ENCODE peak calls at places on chromosomes 12 and 14, in nine cellular contexts. Y, M, H, J, F, Z, K, V and P are unnamed samples.

GRCh38 chr14:22563987-22564386 is 25.0 kb downstream of the DAD1 start:
- DNase-seq in F (no peak), Z (no peak), V (no peak), Y (no peak), M (no peak), K (no peak), J (no peak), H (no peak), P (no peak)

GRCh38 chr12:26678697-26679660 is 154.0 kb downstream of the ITPR2 start:
- DNase-seq in H (no peak), K (no peak), F (no peak), V (no peak), M (no peak), Y (no peak), J (no peak), Z (no peak), P (no peak)

GRCh38 chr12:3805058-3805457 is 52.1 kb upstream of the CRACR2A start:
- DNase-seq in F (no peak), H (no peak), V (no peak), K (no peak), Y (no peak), M (no peak), Z (no peak), J (no peak), P (no peak)

GRCh38 chr14:59293934-59294661 is 105.6 kb downstream of the DAAM1 start:
- DNase-seq in Z (peak), F (no peak), K (no peak), M (no peak), J (no peak), Y (no peak), V (no peak), H (no peak), P (no peak)

GRCh38 chr12:11143352-11143751 is 8.9 kb upstream of the TAS2R30 start:
- DNase-seq in K (no peak), J (no peak), V (no peak), F (no peak), Y (no peak), M (no peak), Z (no peak), H (no peak), P (no peak)

GRCh38 chr14:58106446-58106845 is 45.6 kb downstream of the ARMH4 start:
- DNase-seq in Y (no peak), V (no peak), J (no peak), M (no peak), K (no peak), Z (no peak), F (no peak), H (no peak), P (no peak)

GRCh38 chr14:105748204-105748578 is 221.8 kb downstream of the TMEM121 start:
- DNase-seq in K (no peak), Z (no peak), H (no peak), V (no peak), F (peak), Y (no peak), M (no peak), J (no peak), P (no peak)

GRCh38 chr12:23361971-23362370 is 587.5 kb downstream of the SOX5 start:
- DNase-seq in Z (no peak), F (no peak), K (no peak), H (no peak), M (no peak), V (no peak), J (no peak), Y (no peak), P (no peak)

GRCh38 chr12:132275110-132275531 is 54.3 kb downstream of the GALNT9 start:
- DNase-seq in F (peak), J (no peak), K (no peak), V (no peak), H (peak), M (peak), Y (peak), Z (no peak), P (no peak)

GRCh38 chr14:65791551-65791981 is 379.0 kb downstream of the FUT8 start:
- DNase-seq in M (peak), K (no peak), V (no peak), J (peak), Z (no peak), F (no peak), H (no peak), Y (no peak), P (peak)

GRCh38 chr12:4910502-4911315 is 1.0 kb downstream of the KCNA1 start:
- DNase-seq in V (no peak), Y (no peak), K (no peak), H (no peak), J (no peak), Z (no peak), F (no peak), M (no peak), P (no peak)

GRCh38 chr14:35403085-35403396 is 1.5 kb downstream of the NFKBIA start:
- DNase-seq in K (no peak), M (peak), Z (no peak), F (peak), V (no peak), H (no peak), J (peak), Y (no peak), P (peak)

GRCh38 chr14:44847910-44848309 is 113.8 kb downstream of the KLHL28 start:
- DNase-seq in V (no peak), Y (no peak), H (no peak), Z (no peak), K (no peak), F (no peak), M (peak), J (peak), P (peak)

GRCh38 chr12:91289881-91290280 is 107.3 kb upstream of the DCN start:
- DNase-seq in J (no peak), H (no peak), F (no peak), V (no peak), Y (no peak), K (no peak), M (no peak), Z (no peak), P (no peak)

GRCh38 chr12:25728196-25728595 is 175.1 kb upstream of the LMNTD1 start:
- DNase-seq in F (no peak), J (no peak), V (no peak), Y (no peak), K (no peak), Z (no peak), M (no peak), H (no peak), P (no peak)

GRCh38 chr12:59808317-59808910 is 212.6 kb downstream of the SLC16A7 start:
- DNase-seq in Z (no peak), H (peak), F (peak), K (no peak), Y (no peak), J (peak), M (peak), V (no peak), P (peak)

GRCh38 chr12:92408072-92408900 is 262.6 kb upstream of the BTG1 start:
- DNase-seq in V (no peak), K (no peak), M (peak), Y (peak), H (peak), Z (no peak), F (peak), J (no peak), P (peak)

GRCh38 chr14:105204206-105204930 is 23.3 kb upstream of the NUDT14 start:
- DNase-seq in J (no peak), Y (peak), F (peak), V (no peak), K (no peak), M (no peak), H (no peak), Z (no peak), P (peak)

GRCh38 chr14:72916174-72916573 is 10.1 kb upstream of the DCAF4 start:
- DNase-seq in K (no peak), M (no peak), H (no peak), Z (no peak), F (peak), V (no peak), J (peak), Y (no peak), P (peak)

GRCh38 chr12:112468041-112468440 is 49.3 kb downstream of the PTPN11 start:
- DNase-seq in Z (no peak), K (no peak), H (no peak), Y (no peak), V (no peak), M (no peak), J (no peak), F (no peak), P (no peak)

GRCh38 chr12:8922544-8922943 is 8.2 kb downstream of the PHC1 start:
- DNase-seq in J (no peak), K (no peak), Y (no peak), M (no peak), V (no peak), H (no peak), F (no peak), Z (no peak), P (no peak)

GRCh38 chr14:77647853-77648252 is 31.4 kb upstream of the SPTLC2 start:
- DNase-seq in Y (peak), H (no peak), Z (no peak), F (no peak), K (no peak), J (no peak), V (no peak), M (no peak), P (no peak)

GRCh38 chr12:77324763-77325468 is 259.5 kb upstream of the E2F7 start:
- DNase-seq in K (peak), Y (peak), M (peak), H (peak), F (peak), J (peak), V (no peak), Z (peak), P (peak)

GRCh38 chr12:28958553-28959195 is 190.4 kb upstream of the FAR2 start:
- DNase-seq in V (no peak), J (peak), K (no peak), Y (no peak), M (peak), F (peak), H (no peak), Z (no peak), P (peak)

GRCh38 chr14:73748858-73749357 is 34.7 kb upstream of the PNMA1 start:
- DNase-seq in H (no peak), K (no peak), Y (no peak), Z (no peak), V (no peak), F (no peak), M (no peak), J (no peak), P (no peak)

GRCh38 chr12:66014818-66015217 is 115.7 kb downstream of the LLPH start:
- DNase-seq in K (no peak), J (peak), Y (no peak), F (peak), M (peak), Z (no peak), V (no peak), H (no peak), P (peak)

GRCh38 chr14:45066667-45067066 is 17.2 kb upstream of the PRPF39 start:
- DNase-seq in Z (no peak), F (no peak), V (no peak), M (no peak), K (no peak), J (no peak), H (no peak), Y (no peak), P (no peak)

GRCh38 chr14:106390947-106391346 is 864.6 kb downstream of the TMEM121 start:
- DNase-seq in Y (no peak), Z (no peak), J (no peak), F (no peak), K (no peak), V (no peak), H (no peak), M (no peak), P (no peak)

GRCh38 chr12:130070017-130070653 is 92.1 kb upstream of the FZD10 start:
- DNase-seq in V (no peak), Z (peak), K (no peak), J (no peak), M (no peak), Y (no peak), F (no peak), H (no peak), P (no peak)

GRCh38 chr14:103104654-103105511 is 10.4 kb downstream of the EXOC3L4 start:
- DNase-seq in K (no peak), V (peak), Y (peak), M (peak), F (peak), H (no peak), J (peak), Z (no peak), P (no peak)

GRCh38 chr12:30965613-30965985 is 39.1 kb downstream of the TSPAN11 start:
- DNase-seq in Y (no peak), H (peak), V (no peak), F (peak), J (no peak), Z (no peak), M (peak), K (no peak), P (no peak)
- TF ChIP-seq CTCF in Y (no peak), H (no peak), V (no peak), F (peak), J (peak), Z (no peak), M (peak), K (no peak), P (peak)

GRCh38 chr14:50308363-50308762 is 3.7 kb downstream of the L2HGDH start:
- DNase-seq in Z (no peak), K (no peak), H (no peak), F (no peak), J (peak), V (no peak), M (no peak), Y (no peak), P (peak)

GRCh38 chr14:50311337-50311973 is 574 bp downstream of the L2HGDH start:
- DNase-seq in F (no peak), K (no peak), H (peak), J (no peak), M (no peak), V (no peak), Y (peak), Z (no peak), P (no peak)

GRCh38 chr14:50310445-50310844 is 1.6 kb downstream of the L2HGDH start:
- DNase-seq in M (no peak), K (no peak), F (no peak), Z (no peak), J (no peak), V (no peak), Y (no peak), H (no peak), P (no peak)

GRCh38 chr14:50312734-50313054 is 570 bp downstream of the DMAC2L start:
- DNase-seq in F (no peak), J (no peak), V (no peak), Y (no peak), M (no peak), K (no peak), Z (no peak), H (no peak), P (peak)

DNA sequence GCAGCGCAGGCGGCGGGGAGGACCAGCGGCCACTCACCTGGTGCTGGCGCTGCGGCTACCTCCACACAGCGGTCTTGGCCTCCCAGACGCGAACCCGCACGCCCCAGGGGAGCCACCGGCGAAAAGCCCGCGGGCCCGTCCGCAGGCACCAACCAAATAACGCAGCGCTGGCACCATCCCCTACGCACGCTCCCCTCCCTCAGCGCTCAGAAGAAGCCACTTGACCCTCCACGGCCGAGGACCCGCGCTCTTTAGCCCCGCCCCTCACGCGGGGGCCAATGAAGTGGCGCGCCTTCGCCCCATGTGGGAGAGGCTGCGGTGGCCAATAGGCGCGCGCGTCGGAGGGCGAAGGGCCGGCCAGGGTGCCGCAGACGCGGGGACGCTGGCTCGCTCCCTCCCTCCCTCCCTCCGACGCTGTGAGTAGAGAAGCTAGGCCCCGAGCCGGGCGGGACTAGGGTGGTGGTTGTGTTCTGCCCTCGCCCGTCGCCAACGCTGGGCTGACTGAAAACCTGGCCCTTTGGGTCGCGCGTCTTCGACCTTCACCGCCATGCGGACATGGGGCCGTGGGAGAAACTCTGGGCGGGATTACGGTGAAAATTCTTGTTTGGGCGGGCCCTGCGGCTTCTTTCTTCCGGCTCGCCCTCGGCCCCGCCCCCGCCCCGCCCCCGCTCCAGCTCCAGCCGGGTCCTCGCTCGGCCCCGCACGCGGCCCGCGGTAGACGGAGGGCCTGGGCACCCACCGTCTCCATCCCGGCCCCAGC is at the start of the genes DMAC2L and L2HGDH:
- DNase-seq in Y (peak), Z (peak), V (peak), J (peak), M (peak), H (peak), K (peak), F (peak), P (peak)
- TF ChIP-seq CTCF in Y (no peak), Z (no peak), V (no peak), J (no peak), M (no peak), H (no peak), K (no peak), F (no peak), P (no peak)

GRCh38 chr12:114848661-114849060 is 164.7 kb upstream of the TBX3 start:
- DNase-seq in M (peak), J (peak), Y (no peak), Z (no peak), F (peak), H (no peak), K (no peak), V (no peak), P (no peak)

GRCh38 chr12:114851981-114852380 is 168.0 kb upstream of the TBX3 start:
- DNase-seq in F (no peak), Y (no peak), V (no peak), H (no peak), J (no peak), K (no peak), M (no peak), Z (no peak), P (no peak)

GRCh38 chr12:114855678-114856077 is 171.7 kb upstream of the TBX3 start:
- DNase-seq in J (no peak), K (no peak), H (no peak), V (no peak), F (no peak), Y (no peak), Z (no peak), M (no peak), P (no peak)

GRCh38 chr12:114850853-114851252 is 166.9 kb upstream of the TBX3 start:
- DNase-seq in H (no peak), K (no peak), M (no peak), Z (no peak), Y (no peak), V (no peak), J (no peak), F (no peak), P (no peak)

GRCh38 chr12:114853003-114853529 is 169.1 kb upstream of the TBX3 start:
- DNase-seq in Z (no peak), F (no peak), K (no peak), M (no peak), Y (no peak), V (no peak), H (no peak), J (no peak), P (no peak)
- TF ChIP-seq CTCF in Z (no peak), F (no peak), K (no peak), M (no peak), Y (no peak), V (no peak), H (no peak), J (no peak), P (no peak)

DNA sequence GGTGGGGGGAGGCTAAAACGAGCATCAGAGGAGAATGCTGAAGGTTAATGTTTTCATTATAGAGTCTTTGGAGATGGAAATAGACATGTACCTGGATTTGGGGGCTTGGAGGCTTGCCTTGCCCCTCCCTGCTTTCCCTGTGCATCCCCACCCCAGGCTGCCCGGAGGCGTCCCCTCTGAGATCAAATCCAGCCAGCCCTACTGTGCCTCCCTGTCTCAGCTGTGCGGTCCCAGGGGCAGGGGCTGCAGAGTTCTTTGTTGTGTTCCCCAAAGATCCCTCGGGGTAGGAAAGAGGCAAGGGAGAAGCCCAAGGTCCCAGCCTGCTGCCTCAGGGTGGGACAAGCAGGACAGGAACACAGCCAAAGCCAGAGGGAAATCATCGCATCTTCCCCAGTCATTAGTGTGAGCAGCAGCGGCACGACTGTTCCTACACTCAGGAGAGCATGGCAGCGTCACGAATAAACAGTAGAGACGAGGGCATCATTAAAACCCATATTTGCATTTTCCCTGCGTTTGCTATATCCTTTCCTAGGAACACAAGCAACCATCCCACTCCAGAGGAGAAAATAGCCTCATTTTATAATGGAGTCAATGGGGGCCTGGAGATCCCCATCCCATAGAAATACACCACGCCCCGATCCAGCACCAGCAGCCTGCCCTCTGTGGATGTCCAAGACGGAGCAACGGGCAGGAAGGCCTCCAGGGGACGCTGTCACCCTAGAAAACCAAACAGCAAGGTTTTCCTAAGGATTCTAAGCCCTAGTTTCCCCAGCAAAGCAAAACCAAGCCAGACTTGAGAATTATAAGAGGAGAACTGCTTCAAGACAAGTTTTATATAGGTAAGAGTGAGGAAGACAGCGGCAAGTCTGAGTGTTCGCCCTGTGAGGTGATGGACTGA is 32.4 kb downstream of the ANO2 start:
- DNase-seq in Y (no peak), K (no peak), F (peak), J (no peak), V (no peak), Z (no peak), M (no peak), H (no peak), P (no peak)
- TF ChIP-seq CTCF in Y (no peak), K (no peak), F (peak), J (peak), V (no peak), Z (no peak), M (peak), H (no peak), P (no peak)

DNA sequence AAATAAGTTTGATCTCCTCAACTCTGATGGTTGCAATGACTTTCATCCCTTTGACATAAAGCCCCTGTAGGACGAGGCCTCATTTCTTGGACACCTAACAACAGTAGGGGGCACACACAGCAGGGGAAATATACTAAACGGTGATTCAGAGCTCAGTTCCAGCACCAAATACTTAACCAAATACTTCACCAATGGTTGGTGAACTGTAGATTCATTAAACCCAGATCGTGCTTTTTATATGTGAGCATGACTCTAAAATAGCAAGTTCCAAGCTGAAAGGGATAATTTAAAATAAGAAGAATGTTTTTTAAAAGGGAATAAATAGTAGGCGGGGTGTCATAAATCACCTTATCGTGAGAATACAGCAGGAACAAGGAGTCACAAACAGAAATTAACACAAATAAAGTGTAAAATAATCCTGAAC is 53.2 kb downstream of the ATG2B start:
- DNase-seq in J (peak), Y (no peak), H (peak), M (no peak), Z (no peak), F (no peak), K (no peak), V (no peak), P (no peak)
- TF ChIP-seq CTCF in J (no peak), Y (no peak), H (peak), M (no peak), Z (no peak), F (no peak), K (no peak), V (no peak), P (no peak)

DNA sequence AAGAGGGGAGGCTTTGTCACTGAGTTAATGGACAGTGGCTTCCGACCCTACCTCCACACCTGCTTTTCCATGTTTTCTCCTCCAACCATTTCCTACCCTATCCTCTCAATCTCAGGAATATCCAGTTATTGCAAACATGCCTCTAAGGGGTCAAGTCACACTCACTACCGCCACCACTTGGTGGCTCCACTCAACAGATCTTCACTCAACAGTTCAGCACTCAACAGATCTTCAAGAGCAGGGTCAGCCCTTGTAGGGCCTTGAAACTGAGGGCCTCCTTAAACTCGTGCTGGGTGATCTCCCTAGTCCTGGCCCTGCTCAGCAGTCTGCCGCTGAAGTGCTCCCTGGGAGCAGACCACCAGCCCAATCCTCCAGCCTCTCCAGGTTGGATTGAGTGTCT is 14.2 kb downstream of the ZNF641 start:
- DNase-seq in Z (no peak), H (no peak), Y (no peak), K (no peak), M (peak), J (no peak), F (peak), V (no peak), P (peak)
- TF ChIP-seq CTCF in Z (no peak), H (peak), Y (no peak), K (no peak), M (peak), J (peak), F (no peak), V (no peak), P (peak)